ENCODE peak calls at places on chromosomes 4 and X, in nine cellular contexts. One of them, this sample, is unnamed.

GRCh38 chrX:72016881-72017783 is 106.5 kb downstream of the NHSL2 start:
- DNase-seq in thoracic aorta: no peak
- DNase-seq in sigmoid colon: no peak
- DNase-seq in activated CD4-positive, alpha-beta T cell treated with anti-CD3 and anti-CD28 coated beads, Interleukin-2, amount 50 U/mL, for 1 hour: no peak
- DNase-seq in foreskin fibroblast: no peak
- DNase-seq in fibroblast of the conjunctiva: no peak
- DNase-seq in HepG2: no peak
- DNase-seq in naive B cell: no peak
- DNase-seq in NCI-H460: no peak
- DNase-seq in this sample: no peak

GRCh38 chr4:77586953-77587383 is 18.7 kb upstream of the CXCL13 start:
- DNase-seq in thoracic aorta: no peak
- DNase-seq in sigmoid colon: no peak
- DNase-seq in activated CD4-positive, alpha-beta T cell treated with anti-CD3 and anti-CD28 coated beads, Interleukin-2, amount 50 U/mL, for 1 hour: peak; percentile 5
- DNase-seq in foreskin fibroblast: no peak
- DNase-seq in fibroblast of the conjunctiva: no peak
- DNase-seq in HepG2: no peak
- DNase-seq in naive B cell: peak; percentile 24
- DNase-seq in NCI-H460: no peak
- DNase-seq in this sample: no peak

GRCh38 chr4:17286737-17287460 is 225.0 kb downstream of the QDPR start:
- DNase-seq in thoracic aorta: no peak
- DNase-seq in sigmoid colon: no peak
- DNase-seq in activated CD4-positive, alpha-beta T cell treated with anti-CD3 and anti-CD28 coated beads, Interleukin-2, amount 50 U/mL, for 1 hour: no peak
- DNase-seq in foreskin fibroblast: no peak
- DNase-seq in fibroblast of the conjunctiva: no peak
- DNase-seq in HepG2: no peak
- DNase-seq in naive B cell: no peak
- DNase-seq in NCI-H460: no peak
- DNase-seq in this sample: no peak

GRCh38 chr4:149631629-149632028 is 184.0 kb downstream of the IQCM start:
- DNase-seq in thoracic aorta: no peak
- DNase-seq in sigmoid colon: no peak
- DNase-seq in activated CD4-positive, alpha-beta T cell treated with anti-CD3 and anti-CD28 coated beads, Interleukin-2, amount 50 U/mL, for 1 hour: no peak
- DNase-seq in foreskin fibroblast: no peak
- DNase-seq in fibroblast of the conjunctiva: no peak
- DNase-seq in HepG2: no peak
- DNase-seq in naive B cell: no peak
- DNase-seq in NCI-H460: no peak
- DNase-seq in this sample: no peak

GRCh38 chr4:39648827-39649558 is 10.3 kb upstream of the SMIM14 start:
- DNase-seq in thoracic aorta: no peak
- DNase-seq in sigmoid colon: no peak
- DNase-seq in activated CD4-positive, alpha-beta T cell treated with anti-CD3 and anti-CD28 coated beads, Interleukin-2, amount 50 U/mL, for 1 hour: no peak
- DNase-seq in foreskin fibroblast: no peak
- DNase-seq in fibroblast of the conjunctiva: no peak
- DNase-seq in HepG2: no peak
- DNase-seq in naive B cell: no peak
- DNase-seq in NCI-H460: no peak
- DNase-seq in this sample: no peak

GRCh38 chr4:129231907-129232626 is 136.1 kb downstream of the C4orf33 start:
- DNase-seq in thoracic aorta: no peak
- DNase-seq in sigmoid colon: no peak
- DNase-seq in activated CD4-positive, alpha-beta T cell treated with anti-CD3 and anti-CD28 coated beads, Interleukin-2, amount 50 U/mL, for 1 hour: no peak
- DNase-seq in foreskin fibroblast: no peak
- DNase-seq in fibroblast of the conjunctiva: no peak
- DNase-seq in HepG2: no peak
- DNase-seq in naive B cell: no peak
- DNase-seq in NCI-H460: no peak
- DNase-seq in this sample: no peak

GRCh38 chr4:31175242-31175910 is 455.2 kb downstream of the PCDH7 start:
- DNase-seq in thoracic aorta: no peak
- DNase-seq in sigmoid colon: no peak
- DNase-seq in activated CD4-positive, alpha-beta T cell treated with anti-CD3 and anti-CD28 coated beads, Interleukin-2, amount 50 U/mL, for 1 hour: no peak
- DNase-seq in foreskin fibroblast: no peak
- DNase-seq in fibroblast of the conjunctiva: no peak
- DNase-seq in HepG2: no peak
- DNase-seq in naive B cell: no peak
- DNase-seq in NCI-H460: no peak
- DNase-seq in this sample: no peak

GRCh38 chr4:26061248-26061986 is 147.4 kb downstream of the SMIM20 start:
- DNase-seq in thoracic aorta: no peak
- DNase-seq in sigmoid colon: no peak
- DNase-seq in activated CD4-positive, alpha-beta T cell treated with anti-CD3 and anti-CD28 coated beads, Interleukin-2, amount 50 U/mL, for 1 hour: no peak
- DNase-seq in foreskin fibroblast: peak; percentile 51
- DNase-seq in fibroblast of the conjunctiva: peak; percentile 37
- DNase-seq in HepG2: peak; percentile 6
- DNase-seq in naive B cell: no peak
- DNase-seq in NCI-H460: peak; percentile 47
- DNase-seq in this sample: peak; percentile 76

GRCh38 chrX:56764975-56765791 is 36.1 kb downstream of the NBDY start:
- DNase-seq in thoracic aorta: no peak
- DNase-seq in sigmoid colon: peak; percentile 49
- DNase-seq in activated CD4-positive, alpha-beta T cell treated with anti-CD3 and anti-CD28 coated beads, Interleukin-2, amount 50 U/mL, for 1 hour: no peak
- DNase-seq in foreskin fibroblast: no peak
- DNase-seq in fibroblast of the conjunctiva: no peak
- DNase-seq in HepG2: no peak
- DNase-seq in naive B cell: peak; percentile 51
- DNase-seq in NCI-H460: no peak
- DNase-seq in this sample: no peak

GRCh38 chr4:110527156-110527555 is 51.2 kb downstream of the ENPEP start:
- DNase-seq in thoracic aorta: no peak
- DNase-seq in sigmoid colon: no peak
- DNase-seq in activated CD4-positive, alpha-beta T cell treated with anti-CD3 and anti-CD28 coated beads, Interleukin-2, amount 50 U/mL, for 1 hour: no peak
- DNase-seq in foreskin fibroblast: no peak
- DNase-seq in fibroblast of the conjunctiva: no peak
- DNase-seq in HepG2: no peak
- DNase-seq in naive B cell: no peak
- DNase-seq in NCI-H460: no peak
- DNase-seq in this sample: no peak

GRCh38 chr4:10582059-10582686 is 102.4 kb downstream of the CLNK start:
- DNase-seq in thoracic aorta: no peak
- DNase-seq in sigmoid colon: no peak
- DNase-seq in activated CD4-positive, alpha-beta T cell treated with anti-CD3 and anti-CD28 coated beads, Interleukin-2, amount 50 U/mL, for 1 hour: no peak
- DNase-seq in foreskin fibroblast: peak; percentile 79
- DNase-seq in fibroblast of the conjunctiva: peak; percentile 41
- DNase-seq in HepG2: peak; percentile 12
- DNase-seq in naive B cell: peak; percentile 9
- DNase-seq in NCI-H460: peak; percentile 36
- DNase-seq in this sample: peak; percentile 28

GRCh38 chr4:62881901-62882300 is 1527.3 kb downstream of the TECRL start:
- DNase-seq in thoracic aorta: no peak
- DNase-seq in sigmoid colon: no peak
- DNase-seq in activated CD4-positive, alpha-beta T cell treated with anti-CD3 and anti-CD28 coated beads, Interleukin-2, amount 50 U/mL, for 1 hour: no peak
- DNase-seq in foreskin fibroblast: no peak
- DNase-seq in fibroblast of the conjunctiva: no peak
- DNase-seq in HepG2: no peak
- DNase-seq in naive B cell: no peak
- DNase-seq in NCI-H460: no peak
- DNase-seq in this sample: no peak

GRCh38 chr4:74446193-74446868 is 1.4 kb downstream of the AREG start:
- DNase-seq in thoracic aorta: no peak
- DNase-seq in sigmoid colon: no peak
- DNase-seq in activated CD4-positive, alpha-beta T cell treated with anti-CD3 and anti-CD28 coated beads, Interleukin-2, amount 50 U/mL, for 1 hour: no peak
- DNase-seq in foreskin fibroblast: no peak
- DNase-seq in fibroblast of the conjunctiva: no peak
- DNase-seq in HepG2: no peak
- DNase-seq in naive B cell: no peak
- DNase-seq in NCI-H460: no peak
- DNase-seq in this sample: no peak

GRCh38 chr4:22462693-22463092 is 53.2 kb downstream of the ADGRA3 start:
- DNase-seq in thoracic aorta: no peak
- DNase-seq in sigmoid colon: no peak
- DNase-seq in activated CD4-positive, alpha-beta T cell treated with anti-CD3 and anti-CD28 coated beads, Interleukin-2, amount 50 U/mL, for 1 hour: no peak
- DNase-seq in foreskin fibroblast: no peak
- DNase-seq in fibroblast of the conjunctiva: no peak
- DNase-seq in HepG2: no peak
- DNase-seq in naive B cell: no peak
- DNase-seq in NCI-H460: no peak
- DNase-seq in this sample: no peak

GRCh38 chr4:183485411-183486160 is 19.3 kb upstream of the ING2 start:
- DNase-seq in thoracic aorta: no peak
- DNase-seq in sigmoid colon: no peak
- DNase-seq in activated CD4-positive, alpha-beta T cell treated with anti-CD3 and anti-CD28 coated beads, Interleukin-2, amount 50 U/mL, for 1 hour: no peak
- DNase-seq in foreskin fibroblast: peak; percentile 44
- DNase-seq in fibroblast of the conjunctiva: no peak
- DNase-seq in HepG2: no peak
- DNase-seq in naive B cell: no peak
- DNase-seq in NCI-H460: no peak
- DNase-seq in this sample: no peak

GRCh38 chr4:41426523-41426922 is 111.4 kb upstream of the LIMCH1 start:
- DNase-seq in thoracic aorta: no peak
- DNase-seq in sigmoid colon: no peak
- DNase-seq in activated CD4-positive, alpha-beta T cell treated with anti-CD3 and anti-CD28 coated beads, Interleukin-2, amount 50 U/mL, for 1 hour: no peak
- DNase-seq in foreskin fibroblast: no peak
- DNase-seq in fibroblast of the conjunctiva: no peak
- DNase-seq in HepG2: no peak
- DNase-seq in naive B cell: no peak
- DNase-seq in NCI-H460: no peak
- DNase-seq in this sample: no peak

GRCh38 chr4:73303711-73304110 is 45.1 kb upstream of the ANKRD17 start:
- DNase-seq in thoracic aorta: no peak
- DNase-seq in sigmoid colon: no peak
- DNase-seq in activated CD4-positive, alpha-beta T cell treated with anti-CD3 and anti-CD28 coated beads, Interleukin-2, amount 50 U/mL, for 1 hour: no peak
- DNase-seq in foreskin fibroblast: no peak
- DNase-seq in fibroblast of the conjunctiva: no peak
- DNase-seq in HepG2: no peak
- DNase-seq in naive B cell: no peak
- DNase-seq in NCI-H460: no peak
- DNase-seq in this sample: no peak

GRCh38 chr4:102663073-102663472 is 97.7 kb downstream of the MANBA start:
- DNase-seq in thoracic aorta: no peak
- DNase-seq in sigmoid colon: no peak
- DNase-seq in activated CD4-positive, alpha-beta T cell treated with anti-CD3 and anti-CD28 coated beads, Interleukin-2, amount 50 U/mL, for 1 hour: no peak
- DNase-seq in foreskin fibroblast: peak; percentile 51
- DNase-seq in fibroblast of the conjunctiva: no peak
- DNase-seq in HepG2: no peak
- DNase-seq in naive B cell: no peak
- DNase-seq in NCI-H460: no peak
- DNase-seq in this sample: no peak

GRCh38 chr4:45578874-45579273 is 545.0 kb downstream of the GABRG1 start:
- DNase-seq in thoracic aorta: no peak
- DNase-seq in sigmoid colon: no peak
- DNase-seq in activated CD4-positive, alpha-beta T cell treated with anti-CD3 and anti-CD28 coated beads, Interleukin-2, amount 50 U/mL, for 1 hour: no peak
- DNase-seq in foreskin fibroblast: no peak
- DNase-seq in fibroblast of the conjunctiva: no peak
- DNase-seq in HepG2: no peak
- DNase-seq in naive B cell: no peak
- DNase-seq in NCI-H460: no peak
- DNase-seq in this sample: no peak

GRCh38 chr4:146439999-146440398 is 81.7 kb downstream of the SLC10A7 start:
- DNase-seq in thoracic aorta: no peak
- DNase-seq in sigmoid colon: no peak
- DNase-seq in activated CD4-positive, alpha-beta T cell treated with anti-CD3 and anti-CD28 coated beads, Interleukin-2, amount 50 U/mL, for 1 hour: no peak
- DNase-seq in foreskin fibroblast: no peak
- DNase-seq in fibroblast of the conjunctiva: no peak
- DNase-seq in HepG2: no peak
- DNase-seq in naive B cell: no peak
- DNase-seq in NCI-H460: no peak
- DNase-seq in this sample: peak; percentile 4

GRCh38 chrX:154401045-154401799 is 3.0 kb downstream of the RPL10 start:
- DNase-seq in thoracic aorta: no peak
- DNase-seq in sigmoid colon: no peak
- DNase-seq in activated CD4-positive, alpha-beta T cell treated with anti-CD3 and anti-CD28 coated beads, Interleukin-2, amount 50 U/mL, for 1 hour: no peak
- DNase-seq in foreskin fibroblast: peak; percentile 50
- DNase-seq in fibroblast of the conjunctiva: no peak
- DNase-seq in HepG2: peak; percentile 70
- DNase-seq in naive B cell: no peak
- DNase-seq in NCI-H460: peak; percentile 49
- DNase-seq in this sample: peak; percentile 23

GRCh38 chrX:53155512-53156206 is 61.7 kb downstream of the KANTR start:
- DNase-seq in thoracic aorta: no peak
- DNase-seq in sigmoid colon: no peak
- DNase-seq in activated CD4-positive, alpha-beta T cell treated with anti-CD3 and anti-CD28 coated beads, Interleukin-2, amount 50 U/mL, for 1 hour: no peak
- DNase-seq in foreskin fibroblast: no peak
- DNase-seq in fibroblast of the conjunctiva: no peak
- DNase-seq in HepG2: no peak
- DNase-seq in naive B cell: no peak
- DNase-seq in NCI-H460: no peak
- DNase-seq in this sample: no peak

GRCh38 chr4:185933078-185933581 is 121.1 kb upstream of the SORBS2 start:
- DNase-seq in thoracic aorta: peak; percentile 36
- DNase-seq in sigmoid colon: no peak
- DNase-seq in activated CD4-positive, alpha-beta T cell treated with anti-CD3 and anti-CD28 coated beads, Interleukin-2, amount 50 U/mL, for 1 hour: no peak
- DNase-seq in foreskin fibroblast: peak; percentile 22
- DNase-seq in fibroblast of the conjunctiva: no peak
- DNase-seq in HepG2: no peak
- DNase-seq in naive B cell: no peak
- DNase-seq in NCI-H460: peak; percentile 95
- DNase-seq in this sample: no peak

GRCh38 chr4:85318415-85318814 is 156.5 kb upstream of the ARHGAP24 start:
- DNase-seq in thoracic aorta: no peak
- DNase-seq in sigmoid colon: no peak
- DNase-seq in activated CD4-positive, alpha-beta T cell treated with anti-CD3 and anti-CD28 coated beads, Interleukin-2, amount 50 U/mL, for 1 hour: no peak
- DNase-seq in foreskin fibroblast: peak; percentile 8
- DNase-seq in fibroblast of the conjunctiva: no peak
- DNase-seq in HepG2: no peak
- DNase-seq in naive B cell: no peak
- DNase-seq in NCI-H460: no peak
- DNase-seq in this sample: no peak

GRCh38 chr4:14415146-14415545 is 587.1 kb upstream of the CPEB2 start:
- DNase-seq in thoracic aorta: no peak
- DNase-seq in sigmoid colon: no peak
- DNase-seq in activated CD4-positive, alpha-beta T cell treated with anti-CD3 and anti-CD28 coated beads, Interleukin-2, amount 50 U/mL, for 1 hour: no peak
- DNase-seq in foreskin fibroblast: peak; percentile 43
- DNase-seq in fibroblast of the conjunctiva: no peak
- DNase-seq in HepG2: no peak
- DNase-seq in naive B cell: no peak
- DNase-seq in NCI-H460: no peak
- DNase-seq in this sample: no peak

GRCh38 chr4:27088491-27088890 is 227.8 kb downstream of the STIM2 start:
- DNase-seq in thoracic aorta: no peak
- DNase-seq in sigmoid colon: no peak
- DNase-seq in activated CD4-positive, alpha-beta T cell treated with anti-CD3 and anti-CD28 coated beads, Interleukin-2, amount 50 U/mL, for 1 hour: no peak
- DNase-seq in foreskin fibroblast: no peak
- DNase-seq in fibroblast of the conjunctiva: no peak
- DNase-seq in HepG2: no peak
- DNase-seq in naive B cell: no peak
- DNase-seq in NCI-H460: no peak
- DNase-seq in this sample: no peak

GRCh38 chr4:102562995-102563394 is 61.8 kb downstream of the NFKB1 start:
- DNase-seq in thoracic aorta: no peak
- DNase-seq in sigmoid colon: no peak
- DNase-seq in activated CD4-positive, alpha-beta T cell treated with anti-CD3 and anti-CD28 coated beads, Interleukin-2, amount 50 U/mL, for 1 hour: no peak
- DNase-seq in foreskin fibroblast: peak; percentile 45
- DNase-seq in fibroblast of the conjunctiva: no peak
- DNase-seq in HepG2: no peak
- DNase-seq in naive B cell: no peak
- DNase-seq in NCI-H460: no peak
- DNase-seq in this sample: no peak

GRCh38 chr4:6222761-6223292 is 22.5 kb upstream of the JAKMIP1 start:
- DNase-seq in thoracic aorta: no peak
- DNase-seq in sigmoid colon: peak; percentile 2
- DNase-seq in activated CD4-positive, alpha-beta T cell treated with anti-CD3 and anti-CD28 coated beads, Interleukin-2, amount 50 U/mL, for 1 hour: no peak
- DNase-seq in foreskin fibroblast: no peak
- DNase-seq in fibroblast of the conjunctiva: no peak
- DNase-seq in HepG2: no peak
- DNase-seq in naive B cell: no peak
- DNase-seq in NCI-H460: no peak
- DNase-seq in this sample: no peak

GRCh38 chr4:120918092-120918491 is 4.4 kb downstream of the PRDM5 start:
- DNase-seq in thoracic aorta: no peak
- DNase-seq in sigmoid colon: no peak
- DNase-seq in activated CD4-positive, alpha-beta T cell treated with anti-CD3 and anti-CD28 coated beads, Interleukin-2, amount 50 U/mL, for 1 hour: no peak
- DNase-seq in foreskin fibroblast: no peak
- DNase-seq in fibroblast of the conjunctiva: no peak
- DNase-seq in HepG2: no peak
- DNase-seq in naive B cell: no peak
- DNase-seq in NCI-H460: no peak
- DNase-seq in this sample: no peak

GRCh38 chrX:111490683-111491082 is 20.8 kb upstream of the SERTM2 start:
- DNase-seq in thoracic aorta: no peak
- DNase-seq in sigmoid colon: no peak
- DNase-seq in activated CD4-positive, alpha-beta T cell treated with anti-CD3 and anti-CD28 coated beads, Interleukin-2, amount 50 U/mL, for 1 hour: no peak
- DNase-seq in foreskin fibroblast: no peak
- DNase-seq in fibroblast of the conjunctiva: no peak
- DNase-seq in HepG2: no peak
- DNase-seq in naive B cell: no peak
- DNase-seq in NCI-H460: no peak
- DNase-seq in this sample: no peak

GRCh38 chr4:129821073-129821472 is 725.1 kb downstream of the C4orf33 start:
- DNase-seq in thoracic aorta: no peak
- DNase-seq in sigmoid colon: no peak
- DNase-seq in activated CD4-positive, alpha-beta T cell treated with anti-CD3 and anti-CD28 coated beads, Interleukin-2, amount 50 U/mL, for 1 hour: no peak
- DNase-seq in foreskin fibroblast: no peak
- DNase-seq in fibroblast of the conjunctiva: no peak
- DNase-seq in HepG2: no peak
- DNase-seq in naive B cell: no peak
- DNase-seq in NCI-H460: no peak
- DNase-seq in this sample: no peak

This sample was measured in HuH-7.